ENCODE peak calls at places on chromosomes 16 and 17, in nine cellular contexts. One of them, this sample, is unnamed.

GRCh38 chr17:67385122-67385988 is 8.3 kb downstream of the PITPNC1 start:
- DNase-seq in astrocyte of the spinal cord: no peak
- DNase-seq in HAP-1: no peak
- DNase-seq in psoas muscle: no peak
- DNase-seq in lower leg skin: no peak
- DNase-seq in mesendoderm: peak
- DNase-seq in HCT116: no peak
- DNase-seq in cardiac fibroblast: no peak
- DNase-seq in adrenal gland: no peak
- DNase-seq in this sample: no peak

GRCh38 chr17:50934672-50935200 is 68.6 kb upstream of the TOB1 start:
- DNase-seq in psoas muscle: peak
- DNase-seq in mesendoderm: no peak
- DNase-seq in lower leg skin: no peak
- DNase-seq in HAP-1: no peak
- DNase-seq in astrocyte of the spinal cord: no peak
- DNase-seq in cardiac fibroblast: no peak
- DNase-seq in HCT116: no peak
- DNase-seq in adrenal gland: no peak
- DNase-seq in this sample: no peak

GRCh38 chr17:8121531-8122390 is 2.1 kb downstream of the HES7 start:
- DNase-seq in HCT116: peak
- DNase-seq in cardiac fibroblast: peak
- DNase-seq in HAP-1: peak
- DNase-seq in astrocyte of the spinal cord: peak
- DNase-seq in mesendoderm: peak
- DNase-seq in adrenal gland: no peak
- DNase-seq in lower leg skin: peak
- DNase-seq in psoas muscle: peak
- DNase-seq in this sample: no peak

GRCh38 chr16:86887416-86887815 is 309.1 kb downstream of the FOXL1 start:
- DNase-seq in mesendoderm: no peak
- DNase-seq in HAP-1: no peak
- DNase-seq in psoas muscle: no peak
- DNase-seq in cardiac fibroblast: no peak
- DNase-seq in lower leg skin: no peak
- DNase-seq in astrocyte of the spinal cord: no peak
- DNase-seq in adrenal gland: no peak
- DNase-seq in HCT116: no peak
- DNase-seq in this sample: no peak

GRCh38 chr17:62916684-62917571 is 49.1 kb upstream of the TANC2 start:
- DNase-seq in adrenal gland: no peak
- DNase-seq in cardiac fibroblast: peak
- DNase-seq in mesendoderm: no peak
- DNase-seq in HAP-1: no peak
- DNase-seq in astrocyte of the spinal cord: peak
- DNase-seq in psoas muscle: no peak
- DNase-seq in lower leg skin: peak
- DNase-seq in HCT116: no peak
- DNase-seq in this sample: no peak

GRCh38 chr17:32701860-32702259 is 175.1 kb downstream of the MYO1D start:
- DNase-seq in HCT116: no peak
- DNase-seq in psoas muscle: no peak
- DNase-seq in HAP-1: no peak
- DNase-seq in mesendoderm: no peak
- DNase-seq in adrenal gland: peak
- DNase-seq in cardiac fibroblast: no peak
- DNase-seq in astrocyte of the spinal cord: no peak
- DNase-seq in lower leg skin: no peak
- DNase-seq in this sample: no peak

GRCh38 chr17:27315322-27315721 is 21.4 kb downstream of the WSB1 start:
- DNase-seq in astrocyte of the spinal cord: peak
- DNase-seq in psoas muscle: peak
- DNase-seq in mesendoderm: no peak
- DNase-seq in cardiac fibroblast: peak
- DNase-seq in lower leg skin: no peak
- DNase-seq in HCT116: no peak
- DNase-seq in adrenal gland: peak
- DNase-seq in HAP-1: no peak
- DNase-seq in this sample: no peak

GRCh38 chr16:12083625-12084024 is 107.1 kb downstream of the SNX29 start:
- DNase-seq in mesendoderm: no peak
- DNase-seq in HCT116: no peak
- DNase-seq in HAP-1: no peak
- DNase-seq in cardiac fibroblast: no peak
- DNase-seq in psoas muscle: no peak
- DNase-seq in lower leg skin: peak
- DNase-seq in astrocyte of the spinal cord: no peak
- DNase-seq in adrenal gland: no peak
- DNase-seq in this sample: no peak

GRCh38 chr16:54275956-54276355 is 10.6 kb downstream of the IRX3 start:
- DNase-seq in cardiac fibroblast: no peak
- DNase-seq in astrocyte of the spinal cord: no peak
- DNase-seq in HAP-1: no peak
- DNase-seq in HCT116: no peak
- DNase-seq in lower leg skin: peak
- DNase-seq in psoas muscle: no peak
- DNase-seq in adrenal gland: no peak
- DNase-seq in mesendoderm: no peak
- DNase-seq in this sample: no peak

GRCh38 chr17:70022175-70022574 is 52.9 kb upstream of the KCNJ16 start:
- DNase-seq in mesendoderm: no peak
- DNase-seq in cardiac fibroblast: no peak
- DNase-seq in HCT116: no peak
- DNase-seq in HAP-1: no peak
- DNase-seq in lower leg skin: no peak
- DNase-seq in psoas muscle: no peak
- DNase-seq in astrocyte of the spinal cord: no peak
- DNase-seq in adrenal gland: no peak
- DNase-seq in this sample: no peak

GRCh38 chr16:50814541-50814940 is 72.7 kb downstream of the CYLD start:
- DNase-seq in cardiac fibroblast: no peak
- DNase-seq in mesendoderm: no peak
- DNase-seq in psoas muscle: no peak
- DNase-seq in HCT116: no peak
- DNase-seq in astrocyte of the spinal cord: no peak
- DNase-seq in lower leg skin: no peak
- DNase-seq in adrenal gland: no peak
- DNase-seq in HAP-1: no peak
- DNase-seq in this sample: no peak

GRCh38 chr17:49964539-49965521 is 4.2 kb upstream of the DLX4 start:
- DNase-seq in adrenal gland: no peak
- DNase-seq in HAP-1: no peak
- DNase-seq in lower leg skin: no peak
- DNase-seq in HCT116: no peak
- DNase-seq in astrocyte of the spinal cord: no peak
- DNase-seq in cardiac fibroblast: no peak
- DNase-seq in psoas muscle: no peak
- DNase-seq in mesendoderm: peak
- DNase-seq in this sample: peak

GRCh38 chr17:37766951-37767350 is 22.1 kb upstream of the HNF1B start:
- DNase-seq in adrenal gland: no peak
- DNase-seq in cardiac fibroblast: no peak
- DNase-seq in HCT116: no peak
- DNase-seq in mesendoderm: no peak
- DNase-seq in lower leg skin: no peak
- DNase-seq in HAP-1: no peak
- DNase-seq in psoas muscle: no peak
- DNase-seq in astrocyte of the spinal cord: no peak
- DNase-seq in this sample: no peak

GRCh38 chr17:7023576-7024401 is 939 bp downstream of the BCL6B start:
- DNase-seq in lower leg skin: peak
- DNase-seq in mesendoderm: peak
- DNase-seq in adrenal gland: peak
- DNase-seq in cardiac fibroblast: peak
- DNase-seq in psoas muscle: peak
- DNase-seq in HCT116: peak
- DNase-seq in HAP-1: peak
- DNase-seq in astrocyte of the spinal cord: peak
- DNase-seq in this sample: peak

GRCh38 chr17:2689411-2690164 is 22.0 kb downstream of the CLUH start:
- DNase-seq in adrenal gland: no peak
- DNase-seq in HCT116: no peak
- DNase-seq in HAP-1: peak
- DNase-seq in lower leg skin: peak
- DNase-seq in mesendoderm: no peak
- DNase-seq in psoas muscle: peak
- DNase-seq in cardiac fibroblast: no peak
- DNase-seq in astrocyte of the spinal cord: no peak
- DNase-seq in this sample: no peak

GRCh38 chr17:66508896-66509843 is 206.8 kb downstream of the PRKCA start:
- DNase-seq in HCT116: peak
- DNase-seq in adrenal gland: peak
- DNase-seq in lower leg skin: no peak
- DNase-seq in cardiac fibroblast: peak
- DNase-seq in psoas muscle: no peak
- DNase-seq in HAP-1: no peak
- DNase-seq in astrocyte of the spinal cord: peak
- DNase-seq in mesendoderm: no peak
- DNase-seq in this sample: no peak

GRCh38 chr16:68490829-68491575 is 42.7 kb upstream of the SMPD3 start:
- DNase-seq in HAP-1: no peak
- DNase-seq in HCT116: peak
- DNase-seq in adrenal gland: peak
- DNase-seq in cardiac fibroblast: peak
- DNase-seq in lower leg skin: no peak
- DNase-seq in mesendoderm: peak
- DNase-seq in astrocyte of the spinal cord: peak
- DNase-seq in psoas muscle: no peak
- DNase-seq in this sample: no peak

GRCh38 chr17:36722121-36722902 is 120.9 kb downstream of the MRM1 start:
- DNase-seq in adrenal gland: peak
- DNase-seq in HCT116: no peak
- DNase-seq in mesendoderm: peak
- DNase-seq in psoas muscle: peak
- DNase-seq in lower leg skin: no peak
- DNase-seq in HAP-1: peak
- DNase-seq in astrocyte of the spinal cord: peak
- DNase-seq in cardiac fibroblast: no peak
- DNase-seq in this sample: peak

GRCh38 chr16:68800257-68800875 is 43.0 kb upstream of the TANGO6 start:
- DNase-seq in HCT116: peak
- DNase-seq in lower leg skin: no peak
- DNase-seq in astrocyte of the spinal cord: peak
- DNase-seq in HAP-1: peak
- DNase-seq in psoas muscle: no peak
- DNase-seq in mesendoderm: peak
- DNase-seq in cardiac fibroblast: peak
- DNase-seq in adrenal gland: peak
- DNase-seq in this sample: peak

GRCh38 chr17:11935734-11936406 is 61.4 kb downstream of the ZNF18 start:
- DNase-seq in psoas muscle: no peak
- DNase-seq in cardiac fibroblast: peak
- DNase-seq in HCT116: peak
- DNase-seq in HAP-1: peak
- DNase-seq in mesendoderm: peak
- DNase-seq in astrocyte of the spinal cord: peak
- DNase-seq in adrenal gland: peak
- DNase-seq in lower leg skin: no peak
- DNase-seq in this sample: no peak

GRCh38 chr17:77686903-77687302 is 271.6 kb upstream of the TNRC6C start:
- DNase-seq in HCT116: no peak
- DNase-seq in adrenal gland: no peak
- DNase-seq in psoas muscle: no peak
- DNase-seq in cardiac fibroblast: no peak
- DNase-seq in HAP-1: no peak
- DNase-seq in lower leg skin: no peak
- DNase-seq in mesendoderm: no peak
- DNase-seq in astrocyte of the spinal cord: no peak
- DNase-seq in this sample: no peak
- H3K4me3 ChIP-seq in HCT116: no peak
- H3K4me3 ChIP-seq in adrenal gland: no peak
- H3K4me3 ChIP-seq in psoas muscle: no peak
- H3K4me3 ChIP-seq in cardiac fibroblast: no peak
- H3K4me3 ChIP-seq in HAP-1: no peak
- H3K4me3 ChIP-seq in lower leg skin: no peak
- H3K4me3 ChIP-seq in mesendoderm: no peak
- H3K4me3 ChIP-seq in astrocyte of the spinal cord: no peak
- H3K4me3 ChIP-seq in this sample: no peak

GRCh38 chr17:17156107-17156506 is 50.0 kb downstream of the PLD6 start:
- DNase-seq in mesendoderm: no peak
- DNase-seq in psoas muscle: no peak
- DNase-seq in lower leg skin: no peak
- DNase-seq in HCT116: no peak
- DNase-seq in HAP-1: no peak
- DNase-seq in cardiac fibroblast: peak
- DNase-seq in astrocyte of the spinal cord: peak
- DNase-seq in adrenal gland: no peak
- DNase-seq in this sample: no peak
- H3K4me3 ChIP-seq in mesendoderm: no peak
- H3K4me3 ChIP-seq in psoas muscle: no peak
- H3K4me3 ChIP-seq in lower leg skin: no peak
- H3K4me3 ChIP-seq in HCT116: no peak
- H3K4me3 ChIP-seq in HAP-1: no peak
- H3K4me3 ChIP-seq in cardiac fibroblast: no peak
- H3K4me3 ChIP-seq in astrocyte of the spinal cord: no peak
- H3K4me3 ChIP-seq in adrenal gland: no peak
- H3K4me3 ChIP-seq in this sample: no peak

DNA sequence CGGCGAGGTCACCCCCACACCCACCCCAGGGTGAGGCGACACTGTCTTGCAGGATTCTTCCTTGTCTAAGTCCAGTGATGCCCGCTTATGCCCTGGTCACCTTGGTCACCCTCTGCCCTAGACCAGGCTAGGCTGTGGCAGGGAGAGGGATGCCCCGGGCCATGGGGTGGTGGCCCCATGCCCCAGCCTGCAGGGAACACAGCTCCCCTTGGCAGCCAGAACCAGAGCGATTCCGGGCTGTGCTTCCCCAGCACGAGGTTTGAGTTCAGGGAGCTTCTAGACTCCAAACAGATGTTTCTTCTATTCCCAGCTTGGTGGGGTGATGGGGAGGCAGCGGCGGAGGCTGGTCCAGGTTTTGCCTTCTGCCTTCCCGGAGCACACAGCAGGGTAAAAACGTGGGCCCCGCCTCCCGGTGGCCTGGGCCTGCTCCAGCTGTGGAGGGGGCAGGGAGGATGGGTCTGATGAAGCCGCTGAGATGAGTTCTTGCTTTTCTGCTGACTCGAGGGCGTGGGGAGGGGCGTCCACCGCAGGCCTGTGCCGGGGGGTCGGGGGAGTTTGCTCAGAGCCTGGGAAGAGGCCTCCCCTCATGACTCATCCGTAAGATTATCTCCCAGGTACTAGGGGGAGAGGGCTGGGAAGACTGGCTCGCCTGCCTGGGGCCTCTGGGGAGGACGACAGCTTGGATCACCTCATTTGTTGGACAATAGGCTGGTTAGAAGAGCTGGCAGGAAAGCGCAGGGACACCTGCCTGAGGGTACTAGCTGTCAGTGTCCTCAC is 15.4 kb downstream of the SMTNL2 start:
- DNase-seq in HAP-1: peak
- DNase-seq in HCT116: no peak
- DNase-seq in mesendoderm: peak
- DNase-seq in astrocyte of the spinal cord: peak
- DNase-seq in psoas muscle: peak
- DNase-seq in lower leg skin: no peak
- DNase-seq in cardiac fibroblast: no peak
- DNase-seq in adrenal gland: peak
- DNase-seq in this sample: no peak
- H3K4me3 ChIP-seq in HAP-1: no peak
- H3K4me3 ChIP-seq in HCT116: no peak
- H3K4me3 ChIP-seq in mesendoderm: no peak
- H3K4me3 ChIP-seq in astrocyte of the spinal cord: no peak
- H3K4me3 ChIP-seq in psoas muscle: peak
- H3K4me3 ChIP-seq in lower leg skin: no peak
- H3K4me3 ChIP-seq in cardiac fibroblast: no peak
- H3K4me3 ChIP-seq in adrenal gland: no peak
- H3K4me3 ChIP-seq in this sample: no peak

GRCh38 chr16:85151603-85152413 is 39.5 kb upstream of the CIBAR2 start:
- DNase-seq in psoas muscle: peak
- DNase-seq in astrocyte of the spinal cord: peak
- DNase-seq in adrenal gland: peak
- DNase-seq in HAP-1: no peak
- DNase-seq in HCT116: no peak
- DNase-seq in mesendoderm: peak
- DNase-seq in lower leg skin: peak
- DNase-seq in cardiac fibroblast: peak
- DNase-seq in this sample: no peak
- H3K4me3 ChIP-seq in psoas muscle: no peak
- H3K4me3 ChIP-seq in astrocyte of the spinal cord: no peak
- H3K4me3 ChIP-seq in adrenal gland: no peak
- H3K4me3 ChIP-seq in HAP-1: no peak
- H3K4me3 ChIP-seq in HCT116: no peak
- H3K4me3 ChIP-seq in mesendoderm: no peak
- H3K4me3 ChIP-seq in lower leg skin: no peak
- H3K4me3 ChIP-seq in cardiac fibroblast: no peak
- H3K4me3 ChIP-seq in this sample: no peak

This sample was measured in naive thymus-derived CD4-positive, alpha-beta T cell.